ENCODE peak calls at places on chromosomes 12 and 14, in six cellular contexts. M, D, J, E, Y and V are unnamed samples.

GRCh38 chr14:19743256-19743655 is at the start of gene OR4Q3:
- DNase-seq in M (no peak), D (no peak), J (no peak), E (no peak), Y (peak), V (no peak)

GRCh38 chr12:46627686-46628085 is 198.1 kb downstream of the SLC38A4 start:
- DNase-seq in M (no peak), D (no peak), J (no peak), E (no peak), Y (no peak), V (no peak)

GRCh38 chr12:107490000-107490399 is 195.6 kb upstream of the PWP1 start:
- DNase-seq in M (no peak), D (no peak), J (no peak), E (no peak), Y (no peak), V (no peak)

GRCh38 chr14:23572841-23573240 is 5.2 kb upstream of the AP1G2 start:
- DNase-seq in M (no peak), D (no peak), J (no peak), E (no peak), Y (no peak), V (no peak)

GRCh38 chr14:103220982-103221641 is 97.9 kb downstream of the TNFAIP2 start:
- DNase-seq in M (no peak), D (no peak), J (no peak), E (no peak), Y (no peak), V (no peak)

GRCh38 chr14:99072433-99072832 is 199.6 kb downstream of the BCL11B start:
- DNase-seq in M (no peak), D (no peak), J (no peak), E (no peak), Y (no peak), V (no peak)

GRCh38 chr14:24084439-24084838 is 9.7 kb upstream of the PCK2 start:
- DNase-seq in M (no peak), D (no peak), J (no peak), E (no peak), Y (no peak), V (no peak)

GRCh38 chr12:42482086-42482819 is 107.3 kb downstream of the PRICKLE1 start:
- DNase-seq in M (peak), D (peak), J (no peak), E (no peak), Y (peak), V (peak)

GRCh38 chr12:107917912-107918800 is 143.7 kb downstream of the ASCL4 start:
- DNase-seq in M (peak), D (no peak), J (no peak), E (peak), Y (peak), V (no peak)

GRCh38 chr12:3200032-3200617 is 122.9 kb downstream of the TSPAN9 start:
- DNase-seq in M (peak), D (peak), J (peak), E (no peak), Y (peak), V (peak)

GRCh38 chr12:105852958-105853357 is 285.8 kb downstream of the NUAK1 start:
- DNase-seq in M (no peak), D (no peak), J (no peak), E (no peak), Y (no peak), V (no peak)

GRCh38 chr12:25924535-25925001 is 33.9 kb upstream of the RASSF8 start:
- DNase-seq in M (no peak), D (no peak), J (peak), E (no peak), Y (peak), V (no peak)